ENCODE peak calls at places on chromosome 5, in five cellular contexts. One of them, this sample, is unnamed.

GRCh38 chr5:52801329-52801728 is 13.6 kb downstream of the ITGA1 start:
- DNase-seq in suprapubic skin: no peak
- DNase-seq in HCT116: no peak
- DNase-seq in kidney: no peak
- DNase-seq in GM12865: no peak
- DNase-seq in this sample: no peak

GRCh38 chr5:120446896-120447295 is 17.2 kb upstream of the PRR16 start:
- DNase-seq in suprapubic skin: no peak
- DNase-seq in HCT116: no peak
- DNase-seq in kidney: no peak
- DNase-seq in GM12865: no peak
- DNase-seq in this sample: no peak

GRCh38 chr5:55623789-55624188 is 88.3 kb downstream of the SLC38A9 start:
- DNase-seq in suprapubic skin: no peak
- DNase-seq in HCT116: no peak
- DNase-seq in kidney: no peak
- DNase-seq in GM12865: no peak
- DNase-seq in this sample: no peak

GRCh38 chr5:69502375-69503143 is 10.0 kb downstream of the OCLN start:
- DNase-seq in suprapubic skin: no peak
- DNase-seq in HCT116: no peak
- DNase-seq in kidney: no peak
- DNase-seq in GM12865: peak; percentile 32
- DNase-seq in this sample: peak; percentile 68

GRCh38 chr5:153372433-153373167 is 117.9 kb upstream of the GRIA1 start:
- DNase-seq in suprapubic skin: no peak
- DNase-seq in HCT116: no peak
- DNase-seq in kidney: no peak
- DNase-seq in GM12865: no peak
- DNase-seq in this sample: no peak

GRCh38 chr5:57859626-57860025 is 377.0 kb upstream of the ACTBL2 start:
- DNase-seq in suprapubic skin: no peak
- DNase-seq in HCT116: no peak
- DNase-seq in kidney: no peak
- DNase-seq in GM12865: no peak
- DNase-seq in this sample: no peak

GRCh38 chr5:139369181-139369580 is 13.9 kb downstream of the SLC23A1 start:
- DNase-seq in suprapubic skin: no peak
- DNase-seq in HCT116: no peak
- DNase-seq in kidney: no peak
- DNase-seq in GM12865: no peak
- DNase-seq in this sample: no peak

GRCh38 chr5:83947763-83948162 is 227.1 kb upstream of the HAPLN1 start:
- DNase-seq in suprapubic skin: no peak
- DNase-seq in HCT116: no peak
- DNase-seq in kidney: no peak
- DNase-seq in GM12865: no peak
- DNase-seq in this sample: no peak

GRCh38 chr5:35041251-35041650 is 6.5 kb downstream of the AGXT2 start:
- DNase-seq in suprapubic skin: no peak
- DNase-seq in HCT116: no peak
- DNase-seq in kidney: no peak
- DNase-seq in GM12865: no peak
- DNase-seq in this sample: no peak

GRCh38 chr5:96721351-96721970 is 59.3 kb downstream of the CAST start:
- DNase-seq in suprapubic skin: no peak
- DNase-seq in HCT116: no peak
- DNase-seq in kidney: no peak
- DNase-seq in GM12865: no peak
- DNase-seq in this sample: no peak

GRCh38 chr5:56191646-56192045 is 41.5 kb downstream of the ANKRD55 start:
- DNase-seq in suprapubic skin: no peak
- DNase-seq in HCT116: no peak
- DNase-seq in kidney: no peak
- DNase-seq in GM12865: no peak
- DNase-seq in this sample: no peak

GRCh38 chr5:2300861-2301610 is 418.3 kb upstream of the IRX4 start:
- DNase-seq in suprapubic skin: no peak
- DNase-seq in HCT116: no peak
- DNase-seq in kidney: no peak
- DNase-seq in GM12865: no peak
- DNase-seq in this sample: no peak

GRCh38 chr5:55857247-55857640 is 6.1 kb downstream of the IL31RA start:
- DNase-seq in suprapubic skin: no peak
- DNase-seq in HCT116: no peak
- DNase-seq in kidney: no peak
- DNase-seq in GM12865: no peak
- DNase-seq in this sample: no peak

GRCh38 chr5:71974622-71975021 is 132.7 kb upstream of the MAP1B start:
- DNase-seq in suprapubic skin: no peak
- DNase-seq in HCT116: no peak
- DNase-seq in kidney: no peak
- DNase-seq in GM12865: no peak
- DNase-seq in this sample: no peak

GRCh38 chr5:19314840-19315239 is 673.2 kb downstream of the CDH18 start:
- DNase-seq in suprapubic skin: peak; percentile 63
- DNase-seq in HCT116: no peak
- DNase-seq in kidney: no peak
- DNase-seq in GM12865: no peak
- DNase-seq in this sample: no peak

GRCh38 chr5:96142786-96143434 is 181.3 kb upstream of the ELL2 start:
- DNase-seq in suprapubic skin: no peak
- DNase-seq in HCT116: no peak
- DNase-seq in kidney: no peak
- DNase-seq in GM12865: no peak
- DNase-seq in this sample: no peak

GRCh38 chr5:10563940-10564837 is at the start of gene ANKRD33B:
- DNase-seq in suprapubic skin: peak; percentile 80
- DNase-seq in HCT116: no peak
- DNase-seq in kidney: peak; percentile 92
- DNase-seq in GM12865: peak; percentile 92
- DNase-seq in this sample: no peak

GRCh38 chr5:169350759-169351240 is 49.9 kb upstream of the SLIT3 start:
- DNase-seq in suprapubic skin: peak; percentile 77
- DNase-seq in HCT116: peak; percentile 13
- DNase-seq in kidney: peak; percentile 62
- DNase-seq in GM12865: no peak
- DNase-seq in this sample: peak; percentile 97

GRCh38 chr5:103013933-103014552 is 105.9 kb downstream of the GIN1 start:
- DNase-seq in suprapubic skin: no peak
- DNase-seq in HCT116: no peak
- DNase-seq in kidney: no peak
- DNase-seq in GM12865: no peak
- DNase-seq in this sample: no peak

GRCh38 chr5:119323630-119324000 is 32.2 kb upstream of the TNFAIP8 start:
- DNase-seq in suprapubic skin: no peak
- DNase-seq in HCT116: no peak
- DNase-seq in kidney: no peak
- DNase-seq in GM12865: no peak
- DNase-seq in this sample: no peak

GRCh38 chr5:32443145-32443540 is 1.4 kb downstream of the ZFR start:
- DNase-seq in suprapubic skin: no peak
- DNase-seq in HCT116: no peak
- DNase-seq in kidney: no peak
- DNase-seq in GM12865: peak; percentile 61
- DNase-seq in this sample: peak; percentile 3

GRCh38 chr5:160638141-160638742 is 213.8 kb downstream of the ATP10B start:
- DNase-seq in suprapubic skin: no peak
- DNase-seq in HCT116: no peak
- DNase-seq in kidney: no peak
- DNase-seq in GM12865: no peak
- DNase-seq in this sample: no peak

GRCh38 chr5:147396070-147396469 is 113.8 kb downstream of the DPYSL3 start:
- DNase-seq in suprapubic skin: no peak
- DNase-seq in HCT116: no peak
- DNase-seq in kidney: peak; percentile 72
- DNase-seq in GM12865: no peak
- DNase-seq in this sample: no peak

GRCh38 chr5:159082491-159082890 is 17.2 kb downstream of the EBF1 start:
- DNase-seq in suprapubic skin: no peak
- DNase-seq in HCT116: no peak
- DNase-seq in kidney: no peak
- DNase-seq in GM12865: no peak
- DNase-seq in this sample: no peak

GRCh38 chr5:38346593-38346992 is 88.2 kb downstream of the EGFLAM start:
- DNase-seq in suprapubic skin: no peak
- DNase-seq in HCT116: no peak
- DNase-seq in kidney: no peak
- DNase-seq in GM12865: no peak
- DNase-seq in this sample: no peak
- H3K4me3 ChIP-seq in suprapubic skin: no peak overlapping the region
- H3K4me3 ChIP-seq in HCT116: no peak overlapping the region
- H3K4me3 ChIP-seq in kidney: no peak overlapping the region
- H3K4me3 ChIP-seq in GM12865: no peak overlapping the region
- H3K4me3 ChIP-seq in this sample: no peak overlapping the region

GRCh38 chr5:150658121-150658520 is 2.9 kb upstream of the MYOZ3 start:
- DNase-seq in suprapubic skin: peak; percentile 46
- DNase-seq in HCT116: no peak
- DNase-seq in kidney: no peak
- DNase-seq in GM12865: no peak
- DNase-seq in this sample: no peak

GRCh38 chr5:150654181-150654580 is 6.9 kb upstream of the MYOZ3 start:
- DNase-seq in suprapubic skin: no peak
- DNase-seq in HCT116: no peak
- DNase-seq in kidney: no peak
- DNase-seq in GM12865: no peak
- DNase-seq in this sample: no peak

GRCh38 chr5:150658699-150659265 is 2.3 kb upstream of the MYOZ3 start:
- DNase-seq in suprapubic skin: no peak
- DNase-seq in HCT116: no peak
- DNase-seq in kidney: no peak
- DNase-seq in GM12865: no peak
- DNase-seq in this sample: no peak

GRCh38 chr5:150655221-150655620 is 5.8 kb upstream of the MYOZ3 start:
- DNase-seq in suprapubic skin: no peak
- DNase-seq in HCT116: no peak
- DNase-seq in kidney: no peak
- DNase-seq in GM12865: no peak
- DNase-seq in this sample: no peak

GRCh38 chr5:150656191-150657132 is 4.6 kb upstream of the MYOZ3 start:
- DNase-seq in suprapubic skin: peak; percentile 76
- DNase-seq in HCT116: no peak
- DNase-seq in kidney: peak; percentile 93
- DNase-seq in GM12865: peak; percentile 79
- DNase-seq in this sample: no peak
- TF ChIP-seq CTCF in suprapubic skin: peak; percentile 25
- TF ChIP-seq CTCF in HCT116: peak; percentile 55
- TF ChIP-seq CTCF in kidney: peak; percentile 75
- TF ChIP-seq CTCF in GM12865: peak; percentile 71
- TF ChIP-seq CTCF in this sample: peak; percentile 47

GRCh38 chr5:173962436-173962835 is 26.5 kb upstream of the C5orf47 start:
- DNase-seq in suprapubic skin: no peak
- DNase-seq in HCT116: no peak
- DNase-seq in kidney: no peak
- DNase-seq in GM12865: no peak
- DNase-seq in this sample: no peak
- H3K4me3 ChIP-seq in suprapubic skin: no peak overlapping the region
- H3K4me3 ChIP-seq in HCT116: no peak overlapping the region
- H3K4me3 ChIP-seq in kidney: no peak overlapping the region
- H3K4me3 ChIP-seq in GM12865: no peak overlapping the region
- H3K4me3 ChIP-seq in this sample: no peak overlapping the region

GRCh38 chr5:105882956-105883481 is 1787.7 kb downstream of the EFNA5 start:
- DNase-seq in suprapubic skin: no peak
- DNase-seq in HCT116: no peak
- DNase-seq in kidney: peak; percentile 7
- DNase-seq in GM12865: no peak
- DNase-seq in this sample: no peak

GRCh38 chr5:105878402-105878801 is 1792.3 kb downstream of the EFNA5 start:
- DNase-seq in suprapubic skin: no peak
- DNase-seq in HCT116: no peak
- DNase-seq in kidney: no peak
- DNase-seq in GM12865: no peak
- DNase-seq in this sample: no peak

GRCh38 chr5:105872569-105873270 is 1798.0 kb downstream of the EFNA5 start:
- DNase-seq in suprapubic skin: no peak
- DNase-seq in HCT116: no peak
- DNase-seq in kidney: peak; percentile 16
- DNase-seq in GM12865: no peak
- DNase-seq in this sample: no peak

GRCh38 chr5:105877592-105877991 is 1793.1 kb downstream of the EFNA5 start:
- DNase-seq in suprapubic skin: no peak
- DNase-seq in HCT116: no peak
- DNase-seq in kidney: no peak
- DNase-seq in GM12865: no peak
- DNase-seq in this sample: no peak
- TF ChIP-seq CTCF in suprapubic skin: no peak
- TF ChIP-seq CTCF in HCT116: peak; percentile 30
- TF ChIP-seq CTCF in kidney: no peak
- TF ChIP-seq CTCF in GM12865: no peak
- TF ChIP-seq CTCF in this sample: no peak

GRCh38 chr5:68456756-68457217 is 241.2 kb downstream of the PIK3R1 start:
- DNase-seq in suprapubic skin: no peak
- DNase-seq in HCT116: no peak
- DNase-seq in kidney: no peak
- DNase-seq in GM12865: peak; percentile 53
- DNase-seq in this sample: peak; percentile 85
- H3K4me3 ChIP-seq in suprapubic skin: no peak overlapping the region
- H3K4me3 ChIP-seq in HCT116: no peak overlapping the region
- H3K4me3 ChIP-seq in kidney: no peak overlapping the region
- H3K4me3 ChIP-seq in GM12865: no peak overlapping the region
- H3K4me3 ChIP-seq in this sample: no peak overlapping the region

GRCh38 chr5:50440651-50441478 is at the start of gene EMB:
- DNase-seq in suprapubic skin: no peak
- DNase-seq in HCT116: peak; percentile 31
- DNase-seq in kidney: peak; percentile 90
- DNase-seq in GM12865: peak; percentile 71
- DNase-seq in this sample: no peak
- TF ChIP-seq CTCF in suprapubic skin: no peak
- TF ChIP-seq CTCF in HCT116: peak; percentile 21
- TF ChIP-seq CTCF in kidney: no peak
- TF ChIP-seq CTCF in GM12865: peak; percentile 26
- TF ChIP-seq CTCF in this sample: no peak

DNA sequence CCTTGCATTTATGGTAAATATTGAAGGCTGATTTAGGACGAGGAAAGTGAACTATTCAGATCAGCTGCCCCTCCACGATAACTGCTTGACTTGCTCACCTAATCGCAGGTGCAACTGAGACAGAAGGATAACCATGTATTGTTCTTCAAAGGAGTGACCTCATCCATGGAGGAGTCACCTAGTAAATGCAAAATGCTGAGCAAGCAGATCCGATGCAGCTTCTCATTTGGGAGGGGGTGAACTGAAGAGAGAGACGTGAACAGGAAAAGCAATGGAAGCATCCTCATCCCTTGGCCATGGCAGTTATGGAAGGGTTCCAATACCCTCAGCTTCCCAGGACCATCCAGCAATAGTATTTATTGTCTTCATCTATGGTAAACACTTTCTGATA is 47.5 kb downstream of the RASGRF2 start:
- DNase-seq in suprapubic skin: no peak
- DNase-seq in HCT116: no peak
- DNase-seq in kidney: no peak
- DNase-seq in GM12865: no peak
- DNase-seq in this sample: no peak
- H3K4me3 ChIP-seq in suprapubic skin: no peak overlapping the region
- H3K4me3 ChIP-seq in HCT116: no peak overlapping the region
- H3K4me3 ChIP-seq in kidney: no peak overlapping the region
- H3K4me3 ChIP-seq in GM12865: no peak overlapping the region
- H3K4me3 ChIP-seq in this sample: no peak overlapping the region

This sample was measured in epithelial cell of proximal tubule.